ENCODE peak calls at places on chromosomes 4 and X, in four cellular contexts. One of them, this sample, is unnamed.

GRCh38 chr4:8546766-8547107 is 33.5 kb upstream of the GPR78 start:
- DNase-seq in activated CD4-positive, alpha-beta T cell treated with anti-CD3 and anti-CD28 coated beads, Interleukin-2, amount 50 U/mL, for 1 hour: no peak
- DNase-seq in HTR-8/SVneo: no peak
- DNase-seq in stromal cell of bone marrow: no peak
- DNase-seq in this sample: no peak

GRCh38 chr4:61468091-61468720 is 268.1 kb downstream of the ADGRL3 start:
- DNase-seq in activated CD4-positive, alpha-beta T cell treated with anti-CD3 and anti-CD28 coated beads, Interleukin-2, amount 50 U/mL, for 1 hour: no peak
- DNase-seq in HTR-8/SVneo: peak; percentile 10
- DNase-seq in stromal cell of bone marrow: no peak
- DNase-seq in this sample: peak; percentile 68

GRCh38 chr4:6478546-6479220 is 6.3 kb upstream of the PPP2R2C start:
- DNase-seq in activated CD4-positive, alpha-beta T cell treated with anti-CD3 and anti-CD28 coated beads, Interleukin-2, amount 50 U/mL, for 1 hour: no peak
- DNase-seq in HTR-8/SVneo: no peak
- DNase-seq in stromal cell of bone marrow: no peak
- DNase-seq in this sample: no peak

GRCh38 chr4:41410049-41410448 is 127.9 kb upstream of the LIMCH1 start:
- DNase-seq in activated CD4-positive, alpha-beta T cell treated with anti-CD3 and anti-CD28 coated beads, Interleukin-2, amount 50 U/mL, for 1 hour: no peak
- DNase-seq in HTR-8/SVneo: no peak
- DNase-seq in stromal cell of bone marrow: no peak
- DNase-seq in this sample: peak; percentile 61

GRCh38 chr4:13778367-13778766 is 150.8 kb upstream of the BOD1L1 start:
- DNase-seq in activated CD4-positive, alpha-beta T cell treated with anti-CD3 and anti-CD28 coated beads, Interleukin-2, amount 50 U/mL, for 1 hour: no peak
- DNase-seq in HTR-8/SVneo: no peak
- DNase-seq in stromal cell of bone marrow: no peak
- DNase-seq in this sample: no peak

GRCh38 chrX:10017866-10018265 is 50.7 kb downstream of the CLDN34 start:
- DNase-seq in activated CD4-positive, alpha-beta T cell treated with anti-CD3 and anti-CD28 coated beads, Interleukin-2, amount 50 U/mL, for 1 hour: no peak
- DNase-seq in HTR-8/SVneo: peak; percentile 64
- DNase-seq in stromal cell of bone marrow: no peak
- DNase-seq in this sample: no peak

GRCh38 chr4:108779958-108780357 is 17.1 kb upstream of the ETNPPL start:
- DNase-seq in activated CD4-positive, alpha-beta T cell treated with anti-CD3 and anti-CD28 coated beads, Interleukin-2, amount 50 U/mL, for 1 hour: no peak
- DNase-seq in HTR-8/SVneo: no peak
- DNase-seq in stromal cell of bone marrow: no peak
- DNase-seq in this sample: no peak

GRCh38 chrX:37684918-37685317 is 673 bp upstream of the XK start:
- DNase-seq in activated CD4-positive, alpha-beta T cell treated with anti-CD3 and anti-CD28 coated beads, Interleukin-2, amount 50 U/mL, for 1 hour: no peak
- DNase-seq in HTR-8/SVneo: no peak
- DNase-seq in stromal cell of bone marrow: no peak
- DNase-seq in this sample: no peak

GRCh38 chr4:84691170-84691691 is 108.3 kb downstream of the CDS1 start:
- DNase-seq in activated CD4-positive, alpha-beta T cell treated with anti-CD3 and anti-CD28 coated beads, Interleukin-2, amount 50 U/mL, for 1 hour: no peak
- DNase-seq in HTR-8/SVneo: peak; percentile 53
- DNase-seq in stromal cell of bone marrow: peak; percentile 92
- DNase-seq in this sample: peak; percentile 60

GRCh38 chr4:36321176-36321575 is 39.8 kb downstream of the DTHD1 start:
- DNase-seq in activated CD4-positive, alpha-beta T cell treated with anti-CD3 and anti-CD28 coated beads, Interleukin-2, amount 50 U/mL, for 1 hour: no peak
- DNase-seq in HTR-8/SVneo: no peak
- DNase-seq in stromal cell of bone marrow: no peak
- DNase-seq in this sample: no peak

GRCh38 chr4:5746829-5747745 is 36.1 kb downstream of the EVC start:
- DNase-seq in activated CD4-positive, alpha-beta T cell treated with anti-CD3 and anti-CD28 coated beads, Interleukin-2, amount 50 U/mL, for 1 hour: no peak
- DNase-seq in HTR-8/SVneo: no peak
- DNase-seq in stromal cell of bone marrow: no peak
- DNase-seq in this sample: peak; percentile 50